ENCODE peak calls at places on chromosomes 5 and 9, in six cellular contexts. M is body of pancreas, V is heart right ventricle, Y is ovary, D is kidney, U is HCT116. N is an unnamed sample. For H3K4me1 and H3K9me3, the result is how much of the 10 kb centered on the place peaks cover.

GRCh38 chr9:89919171-89919681 is 314.4 kb downstream of the GADD45G start:
- DNase-seq in M (peak), V (peak), Y (no peak), D (no peak), U (peak), N (no peak)

GRCh38 chr5:140109050-140109817 is 4.7 kb upstream of the PURA start:
- DNase-seq in M (no peak), V (peak), Y (no peak), D (no peak), U (no peak), N (no peak)

GRCh38 chr9:129702563-129702962 is 37.1 kb downstream of the PRRX2 start:
- DNase-seq in M (no peak), V (no peak), Y (no peak), D (no peak), U (no peak), N (no peak)

GRCh38 chr5:154276236-154276792 is 85.8 kb downstream of the GALNT10 start:
- DNase-seq in M (no peak), V (no peak), Y (no peak), D (no peak), U (no peak), N (no peak)

GRCh38 chr9:136093995-136094881 is 851 bp downstream of the NACC2 start:
- DNase-seq in M (peak), V (peak), Y (peak), D (peak), U (peak), N (peak)

GRCh38 chr5:103849934-103850333 is 287.3 kb upstream of the NUDT12 start:
- DNase-seq in M (no peak), V (no peak), Y (no peak), D (no peak), U (peak), N (no peak)

GRCh38 chr9:80797427-80797825 is 891.9 kb downstream of the TLE1 start:
- DNase-seq in M (no peak), V (no peak), Y (no peak), D (no peak), U (no peak), N (no peak)

GRCh38 chr9:97558701-97559101 is 57.2 kb downstream of the TMOD1 start:
- DNase-seq in M (no peak), V (no peak), Y (no peak), D (no peak), U (no peak), N (no peak)

GRCh38 chr5:133117166-133117929 is 65.5 kb downstream of the HSPA4 start:
- DNase-seq in M (no peak), V (no peak), Y (no peak), D (no peak), U (no peak), N (no peak)

GRCh38 chr5:40828021-40828631 is 6.9 kb downstream of the RPL37 start:
- DNase-seq in M (no peak), V (no peak), Y (no peak), D (no peak), U (no peak), N (no peak)

GRCh38 chr5:136011427-136012001 is 17.3 kb upstream of the TGFBI start:
- DNase-seq in M (no peak), V (no peak), Y (no peak), D (no peak), U (peak), N (no peak)

GRCh38 chr5:56085205-56085604 is 90.4 kb upstream of the IL6ST start:
- DNase-seq in M (no peak), V (no peak), Y (no peak), D (no peak), U (no peak), N (no peak)

GRCh38 chr9:134433909-134434895 is 107.9 kb downstream of the RXRA start:
- DNase-seq in M (no peak), V (no peak), Y (no peak), D (no peak), U (no peak), N (no peak)
- H3K4me1 ChIP-seq in M (under half), V (half or more), Y (under half), D (under half), U (under half), N (half or more)

GRCh38 chr9:79757906-79758669 is 186.3 kb downstream of the TLE4 start:
- DNase-seq in M (no peak), V (no peak), Y (no peak), D (no peak), U (no peak), N (no peak)
- TF ChIP-seq CTCF in M (no peak), V (peak), Y (no peak), D (peak), U (no peak), N (peak)

GRCh38 chr9:133536080-133536479 is 1.6 kb downstream of the ADAMTSL2 start:
- DNase-seq in M (no peak), V (no peak), Y (no peak), D (no peak), U (no peak), N (no peak)
- H3K9me3 ChIP-seq in M (under half), V (under half), Y (under half), D (under half), U (under half), N (under half)

GRCh38 chr5:64707191-64707590 is 16.9 kb downstream of the SHISAL2B start:
- DNase-seq in M (no peak), V (no peak), Y (no peak), D (no peak), U (no peak), N (no peak)
- H3K4me1 ChIP-seq in M (under half), V (under half), Y (under half), D (under half), U (under half), N (under half)

GRCh38 chr5:170221319-170221718 is 11.5 kb upstream of the C5orf58 start:
- DNase-seq in M (no peak), V (no peak), Y (no peak), D (no peak), U (no peak), N (no peak)
- TF ChIP-seq CTCF in M (no peak), V (no peak), Y (no peak), D (no peak), U (no peak), N (no peak)

GRCh38 chr9:138068601-138069035 is 191.0 kb downstream of the CACNA1B start:
- DNase-seq in M (peak), V (no peak), Y (no peak), D (peak), U (no peak), N (no peak)
- H3K9me3 ChIP-seq in M (under half), V (under half), Y (under half), D (under half), U (under half), N (under half)

DNA sequence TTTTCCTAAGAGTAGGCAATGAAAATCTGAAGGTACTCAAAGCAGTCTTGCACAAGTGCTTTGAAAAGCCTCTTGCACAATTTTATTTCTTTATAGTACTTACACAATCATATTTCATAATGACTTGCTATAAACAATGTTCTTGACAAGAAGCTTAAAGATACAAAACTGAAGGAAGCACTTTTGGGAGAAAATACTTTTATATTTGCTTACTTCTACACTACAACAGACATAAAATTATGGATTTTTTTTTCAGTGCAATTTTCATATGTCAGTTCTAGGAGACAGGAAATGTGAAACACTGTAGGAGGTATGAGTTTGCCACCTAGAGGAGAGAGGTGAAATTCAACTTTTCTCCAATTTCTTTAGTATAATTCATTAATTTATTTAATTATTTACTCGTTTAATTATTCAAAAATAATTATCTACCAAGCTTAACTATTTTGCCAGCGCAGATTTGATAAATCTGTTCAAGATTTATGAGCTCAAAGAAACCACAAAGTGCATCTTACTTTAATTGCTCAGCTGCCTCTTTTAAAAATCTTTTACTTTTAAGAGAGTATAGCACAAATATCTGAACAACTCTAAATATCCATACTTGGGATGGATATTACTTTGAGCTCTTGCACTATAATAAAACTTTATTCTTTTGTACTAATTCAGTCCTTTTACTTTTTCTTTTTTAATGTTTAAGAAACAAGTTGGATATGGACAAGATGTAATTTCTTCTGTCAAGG is 29.0 kb upstream of the CDKN2B start:
- DNase-seq in M (no peak), V (no peak), Y (no peak), D (no peak), U (peak), N (no peak)
- H3K4me1 ChIP-seq in M (under half), V (under half), Y (under half), D (under half), U (under half), N (under half)

GRCh38 chr9:95379630-95380029 is 62.1 kb upstream of the FANCC start:
- DNase-seq in M (no peak), V (no peak), Y (no peak), D (no peak), U (no peak), N (no peak)
- TF ChIP-seq CTCF in M (no peak), V (peak), Y (no peak), D (no peak), U (peak), N (no peak)

GRCh38 chr5:178883815-178884430 is 11.8 kb upstream of the ZFP2 start:
- DNase-seq in M (no peak), V (no peak), Y (no peak), D (no peak), U (no peak), N (no peak)
- H3K9me3 ChIP-seq in M (half or more), V (half or more), Y (half or more), D (half or more), U (half or more), N (half or more)

GRCh38 chr5:16600397-16600796 is 16.4 kb downstream of the RETREG1 start:
- DNase-seq in M (no peak), V (peak), Y (peak), D (peak), U (no peak), N (no peak)

GRCh38 chr5:16602182-16602581 is 14.6 kb downstream of the RETREG1 start:
- DNase-seq in M (no peak), V (no peak), Y (no peak), D (no peak), U (no peak), N (no peak)

GRCh38 chr5:16603701-16604100 is 13.1 kb downstream of the RETREG1 start:
- DNase-seq in M (no peak), V (no peak), Y (no peak), D (no peak), U (no peak), N (no peak)

GRCh38 chr5:16603295-16603694 is 13.5 kb downstream of the RETREG1 start:
- DNase-seq in M (no peak), V (no peak), Y (no peak), D (no peak), U (no peak), N (no peak)

DNA sequence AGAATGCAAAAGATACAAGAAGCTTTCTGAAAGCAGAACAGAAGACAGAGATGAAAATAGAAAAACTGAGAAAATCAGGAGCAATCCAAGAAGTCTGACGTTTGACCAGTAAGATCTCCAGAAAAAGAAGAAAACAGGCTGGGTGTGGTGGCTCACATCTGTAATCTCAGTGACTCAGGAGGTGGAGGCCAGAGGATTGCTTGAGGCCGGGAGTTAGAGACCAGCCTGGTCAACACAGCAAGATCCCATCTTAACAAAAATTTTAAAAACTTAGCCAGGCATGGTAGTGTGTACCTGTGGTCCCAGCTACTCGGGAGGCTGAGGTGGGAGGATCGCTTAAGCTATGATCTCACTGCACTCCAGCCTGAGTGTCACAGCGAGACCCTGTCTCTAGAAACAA is 15.8 kb downstream of the RETREG1 start:
- DNase-seq in M (no peak), V (no peak), Y (no peak), D (no peak), U (no peak), N (no peak)
- H3K4me1 ChIP-seq in M (under half), V (under half), Y (under half), D (under half), U (under half), N (under half)